ENCODE peak calls at places on chromosomes 5 and 9, in ten cellular contexts. L is keratinocyte, U is K562, E is OCI-LY7, F is mammary epithelial cell, R is H9, M is HepG2, S is GM12878, T is GM23248, C is GM23338. B is an unnamed sample.

GRCh38 chr9:108580021-108580439 is 275.8 kb downstream of the ACTL7B start:
- DNase-seq in L (peak; percentile 69), U (no peak), E (no peak), F (peak; percentile 88), R (no peak), M (peak; percentile 46), S (no peak), T (peak; percentile 68), C (no peak), B (no peak)

GRCh38 chr5:135559342-135559741 is 19.4 kb downstream of the CXCL14 start:
- DNase-seq in L (no peak), U (peak; percentile 63), E (no peak), F (no peak), R (no peak), M (no peak), S (no peak), T (no peak), C (peak; percentile 44), B (peak; percentile 80)

GRCh38 chr5:95861221-95861857 is 38.8 kb upstream of the GLRX start:
- DNase-seq in L (no peak), U (no peak), E (peak; percentile 20), F (peak; percentile 88), R (no peak), M (peak; percentile 96), S (no peak), T (peak; percentile 97), C (no peak), B (peak; percentile 87)

GRCh38 chr5:74424162-74424868 is 216.2 kb downstream of the ENC1 start:
- DNase-seq in L (peak; percentile 42), U (no peak), E (no peak), F (peak; percentile 94), R (no peak), M (peak; percentile 75), S (no peak), T (peak; percentile 73), C (no peak), B (no peak)

GRCh38 chr9:116099821-116100220 is 53.8 kb upstream of the PAPPA start:
- DNase-seq in L (no peak), U (no peak), E (no peak), F (peak; percentile 70), R (no peak), M (no peak), S (no peak), T (peak; percentile 36), C (no peak), B (no peak)

GRCh38 chr9:103377667-103378066 is 382.5 kb downstream of the CYLC2 start:
- DNase-seq in L (no peak), U (no peak), E (no peak), F (no peak), R (no peak), M (no peak), S (no peak), T (no peak), C (no peak), B (no peak)

GRCh38 chr9:92609142-92609500 is 60.8 kb downstream of the IPPK start:
- DNase-seq in L (no peak), U (no peak), E (no peak), F (no peak), R (no peak), M (no peak), S (no peak), T (peak; percentile 62), C (peak; percentile 24), B (no peak)

GRCh38 chr5:90547072-90547536 is 11.5 kb upstream of the ADGRV1 start:
- DNase-seq in L (no peak), U (no peak), E (no peak), F (no peak), R (no peak), M (peak; percentile 62), S (no peak), T (no peak), C (no peak), B (no peak)

GRCh38 chr5:74409166-74409706 is 231.3 kb downstream of the ENC1 start:
- DNase-seq in L (no peak), U (no peak), E (no peak), F (no peak), R (no peak), M (no peak), S (no peak), T (no peak), C (no peak), B (no peak)

GRCh38 chr5:145925353-145925752 is 11.0 kb upstream of the SH3RF2 start:
- DNase-seq in L (no peak), U (no peak), E (no peak), F (peak; percentile 74), R (no peak), M (no peak), S (no peak), T (peak; percentile 85), C (peak; percentile 67), B (no peak)

GRCh38 chr9:111179577-111179976 is 141.3 kb upstream of the LPAR1 start:
- DNase-seq in L (no peak), U (no peak), E (no peak), F (no peak), R (no peak), M (no peak), S (peak; percentile 16), T (no peak), C (no peak), B (no peak)

GRCh38 chr9:111175350-111175749 is 137.1 kb upstream of the LPAR1 start:
- DNase-seq in L (no peak), U (no peak), E (no peak), F (no peak), R (no peak), M (no peak), S (no peak), T (no peak), C (no peak), B (peak; percentile 42)

GRCh38 chr9:111178361-111179043 is 140.2 kb upstream of the LPAR1 start:
- DNase-seq in L (no peak), U (no peak), E (no peak), F (no peak), R (no peak), M (no peak), S (no peak), T (peak; percentile 81), C (no peak), B (peak; percentile 17)

GRCh38 chr9:111180801-111181200 is 142.5 kb upstream of the LPAR1 start:
- DNase-seq in L (no peak), U (no peak), E (no peak), F (no peak), R (no peak), M (no peak), S (no peak), T (peak; percentile 33), C (no peak), B (no peak)

GRCh38 chr9:111176511-111176910 is 138.2 kb upstream of the LPAR1 start:
- DNase-seq in L (no peak), U (no peak), E (no peak), F (no peak), R (no peak), M (no peak), S (no peak), T (no peak), C (no peak), B (no peak)
- H4K20me1 ChIP-seq in L (no peaks in the 10 kb centered on the region), U (no peaks in the 10 kb centered on the region), E (no peaks in the 10 kb centered on the region), F (no peaks in the 10 kb centered on the region), R (no peaks in the 10 kb centered on the region), M (no peaks in the 10 kb centered on the region), S (no peaks in the 10 kb centered on the region), T (no peaks in the 10 kb centered on the region), C (no peaks in the 10 kb centered on the region), B (no peaks in the 10 kb centered on the region)

GRCh38 chr9:128216781-128217553 is 13.8 kb downstream of the DNM1 start:
- DNase-seq in L (no peak), U (no peak), E (no peak), F (no peak), R (no peak), M (no peak), S (no peak), T (no peak), C (no peak), B (peak; percentile 87)
- H4K20me1 ChIP-seq in L (no peaks in the 10 kb centered on the region), U (peaks cover 5% of the 10 kb centered on the region), E (no peaks in the 10 kb centered on the region), F (no peaks in the 10 kb centered on the region), R (peaks cover 4% of the 10 kb centered on the region), M (no peaks in the 10 kb centered on the region), S (no peaks in the 10 kb centered on the region), T (no peaks in the 10 kb centered on the region), C (no peaks in the 10 kb centered on the region), B (peaks cover 3% of the 10 kb centered on the region)

GRCh38 chr9:36966371-36967097 is 67.5 kb downstream of the PAX5 start:
- DNase-seq in L (no peak), U (no peak), E (no peak), F (no peak), R (peak; percentile 20), M (no peak), S (no peak), T (no peak), C (no peak), B (no peak)

GRCh38 chr9:36967997-36968396 is 66.1 kb downstream of the PAX5 start:
- DNase-seq in L (no peak), U (no peak), E (no peak), F (no peak), R (no peak), M (no peak), S (no peak), T (no peak), C (no peak), B (no peak)

GRCh38 chr9:36970007-36970888 is 63.8 kb downstream of the PAX5 start:
- DNase-seq in L (peak; percentile 36), U (no peak), E (no peak), F (peak; percentile 58), R (no peak), M (no peak), S (no peak), T (peak; percentile 40), C (no peak), B (peak; percentile 56)

GRCh38 chr9:36969216-36969771 is 64.8 kb downstream of the PAX5 start:
- DNase-seq in L (no peak), U (no peak), E (no peak), F (no peak), R (peak; percentile 65), M (peak; percentile 29), S (no peak), T (no peak), C (peak; percentile 68), B (no peak)

DNA sequence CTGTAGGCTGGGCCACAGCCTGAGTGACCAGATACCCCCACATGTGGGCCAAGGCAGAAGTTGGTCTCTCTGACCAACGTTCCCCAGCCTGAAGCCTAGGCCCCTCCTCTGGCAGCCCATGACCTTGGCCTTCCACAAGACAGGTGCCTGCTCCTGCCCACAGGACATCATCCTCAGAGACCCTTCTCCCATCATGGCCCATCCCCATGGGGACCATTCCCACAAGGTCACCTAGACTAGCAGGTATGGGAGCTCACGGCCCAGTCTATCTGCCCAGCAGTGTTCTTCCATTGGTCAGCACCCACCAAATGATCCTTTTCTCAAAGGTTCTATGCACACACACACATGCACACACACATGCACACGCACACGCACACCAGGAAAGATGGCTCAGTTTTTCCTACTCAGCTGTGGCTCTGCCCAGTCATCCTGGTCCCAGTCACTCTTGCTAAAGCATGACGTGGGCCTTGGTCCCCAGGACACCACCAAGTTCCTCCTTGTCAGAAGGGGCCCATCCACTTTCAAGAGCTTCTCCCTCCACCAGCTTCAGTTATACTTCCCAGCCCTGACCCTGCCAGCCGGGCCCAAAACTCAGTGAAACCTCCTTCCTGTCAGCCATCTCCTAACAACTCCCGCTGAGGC is 65.4 kb downstream of the PAX5 start:
- DNase-seq in L (no peak), U (no peak), E (no peak), F (no peak), R (no peak), M (no peak), S (no peak), T (no peak), C (no peak), B (no peak)
- H4K20me1 ChIP-seq in L (no peaks in the 10 kb centered on the region), U (no peaks in the 10 kb centered on the region), E (no peaks in the 10 kb centered on the region), F (no peaks in the 10 kb centered on the region), R (no peaks in the 10 kb centered on the region), M (no peaks in the 10 kb centered on the region), S (no peaks in the 10 kb centered on the region), T (no peaks in the 10 kb centered on the region), C (no peaks in the 10 kb centered on the region), B (no peaks in the 10 kb centered on the region)

GRCh38 chr5:124685404-124685930 is 61.0 kb downstream of the ZNF608 start:
- DNase-seq in L (no peak), U (no peak), E (no peak), F (no peak), R (no peak), M (no peak), S (no peak), T (no peak), C (no peak), B (no peak)
- H4K20me1 ChIP-seq in L (no peaks in the 10 kb centered on the region), U (no peaks in the 10 kb centered on the region), E (peaks cover 3% of the 10 kb centered on the region), F (no peaks in the 10 kb centered on the region), R (no peaks in the 10 kb centered on the region), M (no peaks in the 10 kb centered on the region), S (no peaks in the 10 kb centered on the region), T (no peaks in the 10 kb centered on the region), C (peaks cover 4% of the 10 kb centered on the region), B (no peaks in the 10 kb centered on the region)

B was measured in osteoblast.